ENCODE peak calls at places on chromosomes 2 and 18, in six cellular contexts. One of them, this sample, is unnamed.

GRCh38 chr2:55620123-55620779 is 2.8 kb upstream of the PPP4R3B start:
- DNase-seq in IMR-90: peak
- DNase-seq in lower lobe of right lung: no peak
- DNase-seq in ovary: no peak
- DNase-seq in left lung: no peak
- DNase-seq in lung: no peak
- DNase-seq in this sample: no peak

GRCh38 chr2:168529900-168530561 is 74.0 kb downstream of the CERS6 start:
- DNase-seq in IMR-90: no peak
- DNase-seq in lower lobe of right lung: no peak
- DNase-seq in ovary: no peak
- DNase-seq in left lung: no peak
- DNase-seq in lung: no peak
- DNase-seq in this sample: no peak

GRCh38 chr18:73975266-73975665 is 172.4 kb downstream of the FBXO15 start:
- DNase-seq in IMR-90: peak
- DNase-seq in lower lobe of right lung: no peak
- DNase-seq in ovary: no peak
- DNase-seq in left lung: no peak
- DNase-seq in lung: no peak
- DNase-seq in this sample: no peak

GRCh38 chr2:23433282-23433681 is 48.3 kb downstream of the KLHL29 start:
- DNase-seq in IMR-90: no peak
- DNase-seq in lower lobe of right lung: no peak
- DNase-seq in ovary: no peak
- DNase-seq in left lung: no peak
- DNase-seq in lung: no peak
- DNase-seq in this sample: no peak

GRCh38 chr2:98932164-98932563 is 3.9 kb downstream of the CRACDL start:
- DNase-seq in IMR-90: no peak
- DNase-seq in lower lobe of right lung: no peak
- DNase-seq in ovary: no peak
- DNase-seq in left lung: no peak
- DNase-seq in lung: no peak
- DNase-seq in this sample: no peak

GRCh38 chr2:164706522-164706921 is 85.2 kb upstream of the GRB14 start:
- DNase-seq in IMR-90: peak
- DNase-seq in lower lobe of right lung: no peak
- DNase-seq in ovary: no peak
- DNase-seq in left lung: no peak
- DNase-seq in lung: no peak
- DNase-seq in this sample: no peak

GRCh38 chr2:226017534-226017933 is 618.0 kb downstream of the NYAP2 start:
- DNase-seq in IMR-90: no peak
- DNase-seq in lower lobe of right lung: no peak
- DNase-seq in ovary: no peak
- DNase-seq in left lung: no peak
- DNase-seq in lung: no peak
- DNase-seq in this sample: no peak

GRCh38 chr18:42617086-42617725 is 498.3 kb downstream of the RIT2 start:
- DNase-seq in IMR-90: no peak
- DNase-seq in lower lobe of right lung: no peak
- DNase-seq in ovary: no peak
- DNase-seq in left lung: no peak
- DNase-seq in lung: no peak
- DNase-seq in this sample: no peak

GRCh38 chr18:9824474-9824832 is 61.3 kb upstream of the TXNDC2 start:
- DNase-seq in IMR-90: peak
- DNase-seq in lower lobe of right lung: no peak
- DNase-seq in ovary: no peak
- DNase-seq in left lung: no peak
- DNase-seq in lung: peak
- DNase-seq in this sample: no peak

GRCh38 chr2:37825586-37825985 is 99.5 kb upstream of the RMDN2 start:
- DNase-seq in IMR-90: no peak
- DNase-seq in lower lobe of right lung: no peak
- DNase-seq in ovary: no peak
- DNase-seq in left lung: no peak
- DNase-seq in lung: no peak
- DNase-seq in this sample: no peak

GRCh38 chr2:157160131-157160530 is 97.4 kb upstream of the GALNT5 start:
- DNase-seq in IMR-90: no peak
- DNase-seq in lower lobe of right lung: no peak
- DNase-seq in ovary: no peak
- DNase-seq in left lung: no peak
- DNase-seq in lung: no peak
- DNase-seq in this sample: no peak

GRCh38 chr2:133791191-133791590 is 222.9 kb upstream of the NCKAP5 start:
- DNase-seq in IMR-90: peak
- DNase-seq in lower lobe of right lung: no peak
- DNase-seq in ovary: no peak
- DNase-seq in left lung: no peak
- DNase-seq in lung: no peak
- DNase-seq in this sample: no peak

GRCh38 chr2:37568565-37568964 is 102.9 kb downstream of the CDC42EP3 start:
- DNase-seq in IMR-90: no peak
- DNase-seq in lower lobe of right lung: no peak
- DNase-seq in ovary: no peak
- DNase-seq in left lung: no peak
- DNase-seq in lung: no peak
- DNase-seq in this sample: no peak

GRCh38 chr2:53802617-53803115 is 15.8 kb downstream of the ERLEC1 start:
- DNase-seq in IMR-90: peak
- DNase-seq in lower lobe of right lung: no peak
- DNase-seq in ovary: no peak
- DNase-seq in left lung: no peak
- DNase-seq in lung: no peak
- DNase-seq in this sample: no peak

GRCh38 chr2:20016346-20016745 is 3.9 kb upstream of the MATN3 start:
- DNase-seq in IMR-90: no peak
- DNase-seq in lower lobe of right lung: no peak
- DNase-seq in ovary: no peak
- DNase-seq in left lung: no peak
- DNase-seq in lung: no peak
- DNase-seq in this sample: no peak

GRCh38 chr2:165528691-165529090 is 59.2 kb downstream of the CSRNP3 start:
- DNase-seq in IMR-90: no peak
- DNase-seq in lower lobe of right lung: no peak
- DNase-seq in ovary: no peak
- DNase-seq in left lung: no peak
- DNase-seq in lung: no peak
- DNase-seq in this sample: no peak

GRCh38 chr18:36315736-36316135 is 18.2 kb downstream of the FHOD3 start:
- DNase-seq in IMR-90: peak
- DNase-seq in lower lobe of right lung: no peak
- DNase-seq in ovary: no peak
- DNase-seq in left lung: no peak
- DNase-seq in lung: no peak
- DNase-seq in this sample: no peak

GRCh38 chr2:237167934-237168333 is 82.2 kb downstream of the COPS8 start:
- DNase-seq in IMR-90: no peak
- DNase-seq in lower lobe of right lung: no peak
- DNase-seq in ovary: no peak
- DNase-seq in left lung: no peak
- DNase-seq in lung: no peak
- DNase-seq in this sample: no peak

GRCh38 chr2:237170017-237170416 is 84.3 kb downstream of the COPS8 start:
- DNase-seq in IMR-90: peak
- DNase-seq in lower lobe of right lung: no peak
- DNase-seq in ovary: no peak
- DNase-seq in left lung: no peak
- DNase-seq in lung: no peak
- DNase-seq in this sample: peak

GRCh38 chr2:237165405-237166276 is 80.0 kb downstream of the COPS8 start:
- DNase-seq in IMR-90: peak
- DNase-seq in lower lobe of right lung: no peak
- DNase-seq in ovary: no peak
- DNase-seq in left lung: no peak
- DNase-seq in lung: no peak
- DNase-seq in this sample: peak

GRCh38 chr2:237164474-237165047 is 78.9 kb downstream of the COPS8 start:
- DNase-seq in IMR-90: no peak
- DNase-seq in lower lobe of right lung: no peak
- DNase-seq in ovary: no peak
- DNase-seq in left lung: no peak
- DNase-seq in lung: no peak
- DNase-seq in this sample: no peak

GRCh38 chr2:237167038-237167437 is 81.3 kb downstream of the COPS8 start:
- DNase-seq in IMR-90: no peak
- DNase-seq in lower lobe of right lung: no peak
- DNase-seq in ovary: no peak
- DNase-seq in left lung: no peak
- DNase-seq in lung: no peak
- DNase-seq in this sample: no peak
- H3K27ac ChIP-seq in IMR-90: no peak
- H3K27ac ChIP-seq in lower lobe of right lung: no peak
- H3K27ac ChIP-seq in ovary: no peak
- H3K27ac ChIP-seq in left lung: no peak
- H3K27ac ChIP-seq in lung: no peak
- H3K27ac ChIP-seq in this sample: no peak

GRCh38 chr2:174730530-174731018 is 33.7 kb downstream of the CHRNA1 start:
- DNase-seq in IMR-90: no peak
- DNase-seq in lower lobe of right lung: no peak
- DNase-seq in ovary: no peak
- DNase-seq in left lung: no peak
- DNase-seq in lung: no peak
- DNase-seq in this sample: no peak

GRCh38 chr2:174728096-174728495 is 36.2 kb downstream of the CHRNA1 start:
- DNase-seq in IMR-90: no peak
- DNase-seq in lower lobe of right lung: no peak
- DNase-seq in ovary: no peak
- DNase-seq in left lung: no peak
- DNase-seq in lung: no peak
- DNase-seq in this sample: no peak

DNA sequence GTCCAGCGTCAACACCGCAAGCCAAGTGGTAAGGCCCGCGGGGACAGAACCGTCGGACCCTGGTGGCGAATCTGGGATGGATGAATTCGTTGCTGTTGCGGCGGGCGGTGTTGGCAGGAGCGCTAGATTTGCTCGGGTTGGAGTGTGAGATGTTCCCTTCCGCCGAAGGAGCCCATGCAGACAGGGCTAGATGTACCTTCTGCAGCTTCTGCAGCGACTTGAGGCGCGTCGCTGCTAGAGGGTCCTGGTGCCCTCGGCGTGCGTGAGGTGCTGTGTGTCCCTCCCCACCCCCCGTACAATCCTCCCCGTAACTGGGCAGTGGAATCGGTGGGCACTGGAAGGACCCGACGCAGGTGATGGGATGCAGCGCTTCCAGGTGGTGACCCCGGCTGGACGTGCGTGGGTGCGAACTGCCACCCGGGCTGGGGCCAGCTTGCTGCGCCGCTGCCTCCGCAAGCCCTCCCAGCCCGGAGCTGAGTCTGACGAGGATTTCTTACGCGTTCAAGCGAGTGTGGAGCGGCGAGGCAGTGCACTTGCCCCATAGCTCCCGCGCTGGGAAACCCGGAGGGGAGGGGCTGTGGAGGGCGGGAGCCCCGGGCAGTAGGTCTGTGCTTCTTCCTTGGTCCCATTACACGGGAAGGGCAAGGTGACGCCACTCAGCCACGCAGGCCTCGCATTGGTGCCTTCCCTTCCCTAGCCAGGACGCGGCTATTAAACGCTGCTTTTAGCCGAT is 34.3 kb downstream of the CHRNA1 start:
- DNase-seq in IMR-90: peak
- DNase-seq in lower lobe of right lung: no peak
- DNase-seq in ovary: no peak
- DNase-seq in left lung: no peak
- DNase-seq in lung: no peak
- DNase-seq in this sample: no peak
- H3K4me3 ChIP-seq in IMR-90: peak
- H3K4me3 ChIP-seq in lower lobe of right lung: peak
- H3K4me3 ChIP-seq in ovary: peak
- H3K4me3 ChIP-seq in left lung: peak
- H3K4me3 ChIP-seq in lung: peak
- H3K4me3 ChIP-seq in this sample: peak

DNA sequence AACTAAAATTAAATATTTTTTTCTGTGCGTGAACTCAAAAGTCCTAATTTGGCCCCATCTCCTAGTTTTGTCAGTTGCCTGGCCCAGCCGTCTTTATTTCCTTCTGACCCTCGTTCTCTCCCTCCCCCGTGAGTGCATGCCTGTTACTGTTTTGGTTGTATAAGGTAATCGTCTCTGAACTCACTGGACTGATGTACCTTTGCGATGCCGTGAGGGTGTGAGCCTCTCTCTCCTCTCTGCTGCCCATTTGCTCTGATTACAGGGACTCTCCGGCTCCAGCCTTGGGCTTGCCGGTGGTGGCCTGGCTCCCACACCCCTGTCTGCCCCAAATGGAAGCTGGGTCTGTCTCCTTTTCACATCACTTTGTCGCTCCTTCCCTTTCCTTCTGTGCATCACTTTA is 66.5 kb upstream of the RBM44 start:
- DNase-seq in IMR-90: no peak
- DNase-seq in lower lobe of right lung: no peak
- DNase-seq in ovary: no peak
- DNase-seq in left lung: no peak
- DNase-seq in lung: no peak
- DNase-seq in this sample: no peak
- H3K27ac ChIP-seq in IMR-90: no peak
- H3K27ac ChIP-seq in lower lobe of right lung: peak
- H3K27ac ChIP-seq in ovary: no peak
- H3K27ac ChIP-seq in left lung: peak
- H3K27ac ChIP-seq in lung: peak
- H3K27ac ChIP-seq in this sample: peak

GRCh38 chr18:26545335-26545734 is 3.0 kb downstream of the KCTD1 start:
- DNase-seq in IMR-90: no peak
- DNase-seq in lower lobe of right lung: no peak
- DNase-seq in ovary: no peak
- DNase-seq in left lung: no peak
- DNase-seq in lung: no peak
- DNase-seq in this sample: no peak
- H3K4me3 ChIP-seq in IMR-90: no peak
- H3K4me3 ChIP-seq in lower lobe of right lung: no peak
- H3K4me3 ChIP-seq in ovary: no peak
- H3K4me3 ChIP-seq in left lung: no peak
- H3K4me3 ChIP-seq in lung: no peak
- H3K4me3 ChIP-seq in this sample: peak

This sample was measured in tibial nerve.